ENCODE peak calls at places on chromosomes 4 and X, in ten cellular contexts. Y, V, S, L, R, K, F, T, D and C are unnamed samples.

GRCh38 chr4:168794092-168794707 is 215.9 kb downstream of the CBR4 start:
- DNase-seq in Y (no peak), V (no peak), S (no peak), L (no peak), R (no peak), K (peak), F (no peak), T (no peak), D (no peak), C (no peak)

GRCh38 chr4:70473691-70474090 is 1.7 kb downstream of the MUC7 start:
- DNase-seq in Y (no peak), V (no peak), S (no peak), L (no peak), R (no peak), K (no peak), F (no peak), T (no peak), D (no peak), C (no peak)

GRCh38 chr4:59518005-59518823 is 1681.9 kb upstream of the ADGRL3 start:
- DNase-seq in Y (no peak), V (no peak), S (no peak), L (no peak), R (no peak), K (peak), F (no peak), T (no peak), D (no peak), C (no peak)

GRCh38 chrX:134502686-134503085 is 42.7 kb downstream of the HPRT1 start:
- DNase-seq in Y (no peak), V (no peak), S (no peak), L (no peak), R (no peak), K (no peak), F (no peak), T (no peak), D (no peak), C (no peak)

GRCh38 chr4:38600575-38600974 is 63.4 kb upstream of the KLF3 start:
- DNase-seq in Y (no peak), V (no peak), S (no peak), L (no peak), R (no peak), K (no peak), F (no peak), T (no peak), D (peak), C (no peak)

GRCh38 chrX:40175416-40176255 is 77.9 kb upstream of the BCOR start:
- DNase-seq in Y (peak), V (peak), S (peak), L (peak), R (peak), K (peak), F (no peak), T (peak), D (peak), C (peak)

GRCh38 chrX:13837290-13837745 is 20.4 kb upstream of the GPM6B start:
- DNase-seq in Y (no peak), V (no peak), S (no peak), L (no peak), R (no peak), K (peak), F (no peak), T (peak), D (no peak), C (no peak)

GRCh38 chr4:168440442-168441264 is 39.6 kb downstream of the DDX60L start:
- DNase-seq in Y (no peak), V (no peak), S (no peak), L (no peak), R (no peak), K (no peak), F (peak), T (peak), D (no peak), C (no peak)

GRCh38 chrX:16137416-16138107 is 14.2 kb downstream of the GRPR start:
- DNase-seq in Y (no peak), V (no peak), S (no peak), L (no peak), R (no peak), K (no peak), F (no peak), T (no peak), D (no peak), C (no peak)

GRCh38 chr4:102503831-102504786 is 3.0 kb downstream of the NFKB1 start:
- DNase-seq in Y (no peak), V (no peak), S (no peak), L (no peak), R (no peak), K (no peak), F (no peak), T (no peak), D (no peak), C (no peak)

GRCh38 chr4:96383349-96383748 is 543.5 kb downstream of the PDHA2 start:
- DNase-seq in Y (no peak), V (no peak), S (no peak), L (no peak), R (no peak), K (no peak), F (no peak), T (no peak), D (no peak), C (no peak)

GRCh38 chr4:151582098-151582497 is 173.1 kb downstream of the FHIP1A start:
- DNase-seq in Y (no peak), V (no peak), S (no peak), L (no peak), R (no peak), K (no peak), F (no peak), T (no peak), D (no peak), C (no peak)

GRCh38 chr4:17197070-17197469 is 298.6 kb upstream of the LDB2 start:
- DNase-seq in Y (no peak), V (no peak), S (no peak), L (no peak), R (no peak), K (no peak), F (no peak), T (no peak), D (no peak), C (no peak)

GRCh38 chrX:102712967-102713677 is 874 bp downstream of the GPRASP2 start:
- DNase-seq in Y (peak), V (peak), S (peak), L (no peak), R (peak), K (peak), F (no peak), T (peak), D (peak), C (no peak)

GRCh38 chrX:107978707-107979307 is 3.4 kb downstream of the TEX13B start:
- DNase-seq in Y (peak), V (no peak), S (no peak), L (no peak), R (no peak), K (peak), F (no peak), T (peak), D (peak), C (no peak)

GRCh38 chrX:105618393-105619101 is 203.8 kb upstream of the NRK start:
- DNase-seq in Y (no peak), V (no peak), S (no peak), L (no peak), R (no peak), K (no peak), F (no peak), T (no peak), D (no peak), C (no peak)

GRCh38 chr4:115090483-115091075 is 22.8 kb downstream of the NDST4 start:
- DNase-seq in Y (peak), V (no peak), S (no peak), L (no peak), R (no peak), K (no peak), F (peak), T (no peak), D (peak), C (no peak)

GRCh38 chrX:99301990-99302389 is 1108.1 kb downstream of the PCDH19 start:
- DNase-seq in Y (no peak), V (no peak), S (no peak), L (no peak), R (no peak), K (no peak), F (no peak), T (no peak), D (peak), C (peak)

GRCh38 chrX:109842611-109843010 is 109.6 kb upstream of the ACSL4 start:
- DNase-seq in Y (no peak), V (no peak), S (no peak), L (no peak), R (no peak), K (no peak), F (no peak), T (no peak), D (no peak), C (no peak)

GRCh38 chrX:154369453-154370299 is 4.8 kb downstream of the FLNA start:
- DNase-seq in Y (peak), V (peak), S (peak), L (peak), R (peak), K (peak), F (peak), T (peak), D (peak), C (peak)

GRCh38 chrX:109959356-109959871 is 43.5 kb upstream of the TMEM164 start:
- DNase-seq in Y (no peak), V (no peak), S (no peak), L (no peak), R (no peak), K (no peak), F (no peak), T (peak), D (no peak), C (no peak)

GRCh38 chrX:39935414-39936064 is 162.2 kb downstream of the BCOR start:
- DNase-seq in Y (no peak), V (no peak), S (no peak), L (no peak), R (no peak), K (peak), F (peak), T (no peak), D (no peak), C (no peak)

GRCh38 chr4:86306816-86307215 is 53.0 kb downstream of the MAPK10 start:
- DNase-seq in Y (no peak), V (no peak), S (no peak), L (no peak), R (no peak), K (no peak), F (no peak), T (peak), D (no peak), C (no peak)

GRCh38 chr4:175330236-175330635 is 412.1 kb downstream of the ADAM29 start:
- DNase-seq in Y (no peak), V (no peak), S (no peak), L (no peak), R (no peak), K (no peak), F (no peak), T (no peak), D (no peak), C (no peak)

GRCh38 chr4:53714377-53715140 is 123.3 kb upstream of the LNX1 start:
- DNase-seq in Y (no peak), V (no peak), S (no peak), L (no peak), R (no peak), K (no peak), F (no peak), T (peak), D (no peak), C (no peak)